ENCODE peak calls at places on chromosomes 16 and 17, in nine cellular contexts. W is CD8-positive, alpha-beta memory T cell; I is PC-9; S is breast epithelium; B is IMR-90; G is left ventricle myocardium inferior; R is PC-3; J is Panc1; Y is left lung. K is an unnamed sample.

GRCh38 chr16:11670171-11671131 is 2.2 kb downstream of the SNN start:
- DNase-seq in Y (no peak), R (no peak), G (no peak), I (no peak), W (peak; percentile 62), S (peak; percentile 56), J (no peak), B (no peak), K (no peak)

GRCh38 chr16:49399594-49400364 is 26.2 kb downstream of the C16orf78 start:
- DNase-seq in Y (no peak), R (no peak), I (no peak), S (no peak), J (no peak), G (no peak), W (no peak), B (no peak), K (no peak)

GRCh38 chr16:86396318-86396882 is 113.9 kb upstream of the FOXF1 start:
- DNase-seq in I (no peak), S (no peak), W (no peak), B (peak; percentile 96), J (no peak), R (no peak), Y (peak; percentile 51), G (no peak), K (peak; percentile 96)

GRCh38 chr16:14202697-14203096 is 131.6 kb downstream of the MRTFB start:
- DNase-seq in W (no peak), S (no peak), Y (no peak), I (no peak), J (no peak), G (no peak), B (no peak), R (peak; percentile 19), K (peak; percentile 21)

GRCh38 chr16:80938035-80938927 is 68.4 kb downstream of the CMC2 start:
- DNase-seq in S (peak; percentile 38), I (peak; percentile 7), Y (peak; percentile 37), J (no peak), G (no peak), W (no peak), B (peak; percentile 94), R (peak; percentile 53), K (peak; percentile 100)

GRCh38 chr17:7435676-7436555 is 681 bp downstream of the TMEM102 start:
- DNase-seq in W (no peak), Y (peak; percentile 69), S (peak; percentile 63), G (peak; percentile 45), I (peak; percentile 59), R (peak; percentile 38), B (no peak), J (no peak), K (no peak)

GRCh38 chr16:1794908-1795666 is 1.6 kb upstream of the IGFALS start:
- DNase-seq in S (no peak), J (no peak), I (no peak), W (no peak), G (no peak), B (no peak), R (no peak), Y (no peak), K (no peak)

GRCh38 chr16:1706386-1707192 is 594 bp downstream of the MAPK8IP3 start:
- DNase-seq in Y (no peak), J (no peak), W (peak; percentile 54), I (no peak), G (no peak), S (no peak), B (peak; percentile 36), R (no peak), K (peak; percentile 29)

GRCh38 chr16:50683689-50684374 is 2.7 kb upstream of the SNX20 start:
- DNase-seq in B (no peak), Y (peak; percentile 63), I (no peak), J (no peak), S (no peak), R (no peak), G (no peak), W (peak; percentile 33), K (no peak)

GRCh38 chr16:82023206-82023605 is 11.8 kb upstream of the HSD17B2 start:
- DNase-seq in R (no peak), W (no peak), Y (no peak), J (no peak), G (no peak), I (no peak), S (no peak), B (no peak), K (no peak)

GRCh38 chr16:68685685-68686478 is 40.8 kb downstream of the CDH3 start:
- DNase-seq in S (no peak), Y (no peak), I (no peak), R (peak; percentile 18), W (no peak), J (no peak), B (no peak), G (no peak), K (no peak)

GRCh38 chr16:81558444-81559175 is 114.0 kb downstream of the CMIP start:
- DNase-seq in B (no peak), W (no peak), R (no peak), J (no peak), S (peak; percentile 66), Y (peak; percentile 81), I (peak; percentile 88), G (no peak), K (no peak)

DNA sequence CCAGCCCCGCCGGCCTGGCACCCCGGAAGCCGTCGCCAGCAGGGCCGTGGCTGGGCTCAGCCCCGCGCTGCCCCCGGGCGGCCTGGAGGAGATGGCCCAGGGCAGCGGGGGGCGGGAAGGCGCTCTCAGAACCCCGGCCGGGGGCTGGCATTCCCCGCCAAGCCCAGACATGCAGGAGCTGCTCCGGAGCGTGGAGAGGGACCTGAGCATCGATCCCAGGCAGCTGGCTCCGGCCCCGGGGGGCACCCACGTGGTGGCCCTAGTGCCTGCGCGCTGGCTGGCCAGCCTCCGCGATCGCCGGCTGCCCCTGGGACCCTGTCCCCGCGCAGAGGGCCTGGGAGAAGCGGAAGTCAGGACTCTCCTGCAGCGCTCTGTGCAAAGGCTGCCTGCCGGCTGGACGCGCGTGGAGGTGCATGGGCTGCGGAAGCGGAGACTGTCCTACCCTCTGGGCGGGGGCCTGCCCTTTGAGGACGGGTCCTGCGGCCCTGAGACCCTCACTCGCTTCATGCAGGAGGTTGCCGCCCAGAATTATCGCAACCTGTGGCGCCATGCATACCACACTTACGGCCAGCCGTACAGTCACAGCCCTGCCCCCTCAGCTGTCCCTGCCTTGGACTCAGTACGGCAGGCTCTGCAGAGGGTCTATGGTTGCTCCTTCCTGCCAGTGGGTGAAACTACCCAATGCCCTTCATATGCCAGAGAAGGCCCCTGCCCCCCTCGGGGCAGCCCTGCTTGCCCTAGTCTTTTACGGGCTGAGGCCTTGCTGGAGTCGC is 551 bp downstream of the WDR81 start:
- DNase-seq in I (no peak), J (no peak), Y (no peak), W (no peak), B (no peak), R (no peak), S (no peak), G (no peak), K (no peak)
- H3K4me1 ChIP-seq in I (peaks cover 5% of the 10 kb centered on the region), J (peaks cover 3% of the 10 kb centered on the region), Y (peaks cover 16% of the 10 kb centered on the region), W (peaks cover 42% of the 10 kb centered on the region), B (peaks cover 11% of the 10 kb centered on the region), R (peaks cover 8% of the 10 kb centered on the region), S (no peaks in the 10 kb centered on the region), G (peaks cover 80% of the 10 kb centered on the region), K (peaks cover 15% of the 10 kb centered on the region)

DNA sequence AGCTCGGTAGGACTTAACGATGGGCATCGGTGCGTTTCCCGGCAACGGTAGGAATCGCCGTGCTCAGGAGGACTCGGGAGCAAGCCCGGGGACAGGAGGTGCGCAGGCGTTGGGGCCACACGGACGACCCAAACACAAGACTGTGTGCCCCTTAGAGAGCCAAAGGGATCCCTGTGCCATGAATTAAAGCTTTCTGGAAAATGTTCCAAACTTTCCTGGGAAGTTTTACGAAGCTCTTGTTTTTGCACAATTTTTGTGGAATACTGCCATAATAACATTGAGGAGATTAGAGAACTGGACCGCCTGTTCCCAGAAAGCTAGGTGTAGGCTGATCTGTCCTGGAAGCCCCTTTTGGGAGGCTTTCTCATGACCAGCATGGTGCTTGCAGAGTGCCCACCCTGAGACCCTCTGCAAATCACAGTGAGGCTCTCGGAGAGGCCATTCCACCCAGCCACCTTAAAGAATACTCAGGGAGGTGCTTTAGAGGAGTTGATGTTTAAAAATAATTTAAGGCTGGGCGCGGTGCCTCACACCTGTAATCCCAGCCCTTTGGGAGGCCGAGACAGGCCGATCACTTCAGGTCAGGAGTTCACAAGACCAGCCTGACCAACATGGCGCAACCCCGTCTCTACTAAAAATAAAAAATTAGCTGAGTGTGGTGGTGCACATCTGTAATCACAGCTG is 1.0 kb downstream of the KDM8 start:
- DNase-seq in B (no peak), Y (no peak), G (no peak), I (no peak), S (no peak), J (no peak), W (no peak), R (no peak), K (no peak)
- H3K4me1 ChIP-seq in B (peaks cover 2% of the 10 kb centered on the region), Y (peaks cover 6% of the 10 kb centered on the region), G (peaks cover 17% of the 10 kb centered on the region), I (peaks cover 15% of the 10 kb centered on the region), S (no peaks in the 10 kb centered on the region), J (peaks cover 7% of the 10 kb centered on the region), W (peaks cover 43% of the 10 kb centered on the region), R (peaks cover 5% of the 10 kb centered on the region), K (peaks cover 5% of the 10 kb centered on the region)

GRCh38 chr16:52567193-52567592 is 20.2 kb upstream of the TOX3 start:
- DNase-seq in G (no peak), R (no peak), Y (no peak), B (no peak), J (no peak), W (no peak), I (no peak), S (no peak), K (no peak)

GRCh38 chr16:52568495-52568894 is 21.6 kb upstream of the TOX3 start:
- DNase-seq in R (no peak), J (no peak), G (no peak), W (no peak), I (no peak), Y (no peak), B (no peak), S (no peak), K (no peak)

GRCh38 chr16:52569701-52570100 is 22.8 kb upstream of the TOX3 start:
- DNase-seq in R (no peak), I (no peak), S (no peak), W (no peak), B (no peak), G (no peak), J (no peak), Y (no peak), K (no peak)

GRCh38 chr16:52570495-52571091 is 23.6 kb upstream of the TOX3 start:
- DNase-seq in G (no peak), W (no peak), I (no peak), J (no peak), Y (no peak), B (no peak), S (no peak), R (no peak), K (no peak)

DNA sequence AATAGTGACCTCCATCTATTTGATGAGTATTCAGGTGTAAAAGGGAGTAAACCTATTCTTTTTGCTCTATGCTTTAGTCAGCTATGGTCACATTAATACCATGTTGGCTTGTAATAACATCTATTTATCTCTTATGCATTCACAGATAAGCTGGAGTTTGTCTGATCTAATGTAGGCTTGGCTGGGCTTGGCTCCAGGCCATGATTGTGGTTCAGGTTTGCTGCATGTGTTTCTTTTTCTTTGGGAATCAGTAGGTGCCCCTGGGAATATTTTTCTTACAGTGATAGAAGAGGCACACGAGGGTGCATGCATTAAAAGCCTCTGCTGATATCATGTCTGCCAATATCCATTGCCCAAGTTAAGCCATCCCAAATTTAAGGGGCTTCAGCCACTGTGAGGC is 22.4 kb upstream of the TOX3 start:
- DNase-seq in R (no peak), B (no peak), I (no peak), J (no peak), S (no peak), G (no peak), Y (no peak), W (no peak), K (no peak)
- H3K4me1 ChIP-seq in R (no peaks in the 10 kb centered on the region), B (no peaks in the 10 kb centered on the region), I (no peaks in the 10 kb centered on the region), J (no peaks in the 10 kb centered on the region), S (no peaks in the 10 kb centered on the region), G (no peaks in the 10 kb centered on the region), Y (no peaks in the 10 kb centered on the region), W (no peaks in the 10 kb centered on the region), K (no peaks in the 10 kb centered on the region)

GRCh38 chr16:23141959-23142740 is 7.1 kb downstream of the USP31 start:
- DNase-seq in Y (no peak), W (no peak), J (no peak), R (no peak), S (peak; percentile 86), I (no peak), B (no peak), G (no peak), K (no peak)
- H3K4me1 ChIP-seq in Y (peaks cover 7% of the 10 kb centered on the region), W (no peaks in the 10 kb centered on the region), J (peaks cover 45% of the 10 kb centered on the region), R (peaks cover 27% of the 10 kb centered on the region), S (no peaks in the 10 kb centered on the region), I (peaks cover 13% of the 10 kb centered on the region), B (peaks cover 5% of the 10 kb centered on the region), G (peaks cover 82% of the 10 kb centered on the region), K (peaks cover 16% of the 10 kb centered on the region)